ENCODE peak calls at places on chromosomes 5 and 9, in nine cellular contexts. J is GM23248, H is PC-9, T is K562, U is neural progenitor cell, N is mesenchymal stem cell, E is IMR-90, W is fibroblast of lung, Z is OCI-LY7. V is an unnamed sample. For H3K36me3, the result is how much of the 10 kb centered on the place peaks cover.

GRCh38 chr5:74364507-74364906 is 276.0 kb downstream of the ENC1 start:
- DNase-seq in J (no peak), H (no peak), T (no peak), U (no peak), N (no peak), E (no peak), W (no peak), Z (no peak), V (no peak)

GRCh38 chr5:135073771-135074345 is 39.8 kb upstream of the PITX1 start:
- DNase-seq in J (peak), H (no peak), T (no peak), U (no peak), N (peak), E (peak), W (peak), Z (no peak), V (no peak)

GRCh38 chr5:42403236-42403635 is 20.0 kb upstream of the GHR start:
- DNase-seq in J (no peak), H (no peak), T (no peak), U (no peak), N (no peak), E (no peak), W (no peak), Z (no peak), V (no peak)

GRCh38 chr5:87400305-87400899 is 12.3 kb downstream of the CCNH start:
- DNase-seq in J (peak), H (no peak), T (peak), U (peak), N (peak), E (peak), W (peak), Z (peak), V (no peak)

GRCh38 chr5:1934801-1935429 is 52.2 kb upstream of the IRX4 start:
- DNase-seq in J (no peak), H (no peak), T (no peak), U (no peak), N (no peak), E (no peak), W (no peak), Z (no peak), V (no peak)

GRCh38 chr5:147361441-147362175 is 126.8 kb downstream of the STK32A start:
- DNase-seq in J (no peak), H (no peak), T (no peak), U (no peak), N (no peak), E (no peak), W (no peak), Z (no peak), V (no peak)

GRCh38 chr9:121651295-121652036 is at the start of gene DAB2IP:
- DNase-seq in J (peak), H (peak), T (no peak), U (peak), N (peak), E (peak), W (peak), Z (no peak), V (peak)

GRCh38 chr9:85421641-85422040 is 320.1 kb downstream of the AGTPBP1 start:
- DNase-seq in J (peak), H (no peak), T (no peak), U (no peak), N (peak), E (no peak), W (peak), Z (no peak), V (no peak)

GRCh38 chr5:176737746-176738699 is 72.3 kb upstream of the UNC5A start:
- DNase-seq in J (no peak), H (no peak), T (no peak), U (no peak), N (no peak), E (no peak), W (no peak), Z (no peak), V (no peak)

GRCh38 chr9:137266589-137267453 is 10.7 kb upstream of the TOR4A start:
- DNase-seq in J (no peak), H (no peak), T (no peak), U (no peak), N (no peak), E (no peak), W (no peak), Z (no peak), V (no peak)

GRCh38 chr9:137267933-137268355 is 9.6 kb upstream of the TOR4A start:
- DNase-seq in J (no peak), H (no peak), T (no peak), U (no peak), N (peak), E (peak), W (no peak), Z (peak), V (no peak)

GRCh38 chr9:137270929-137271695 is 6.4 kb upstream of the TOR4A start:
- DNase-seq in J (no peak), H (no peak), T (no peak), U (no peak), N (no peak), E (no peak), W (no peak), Z (no peak), V (peak)

GRCh38 chr9:137269231-137269772 is 8.2 kb upstream of the TOR4A start:
- DNase-seq in J (no peak), H (no peak), T (no peak), U (no peak), N (peak), E (peak), W (no peak), Z (peak), V (no peak)

GRCh38 chr9:137268538-137269201 is 8.9 kb upstream of the TOR4A start:
- DNase-seq in J (no peak), H (no peak), T (peak), U (no peak), N (peak), E (no peak), W (no peak), Z (peak), V (no peak)
- H3K36me3 ChIP-seq in J (under half), H (under half), T (half or more), U (under half), N (half or more), E (half or more), W (under half), Z (half or more), V (half or more)

GRCh38 chr5:6703791-6704190 is 9.4 kb upstream of the TENT4A start:
- DNase-seq in J (peak), H (no peak), T (no peak), U (no peak), N (peak), E (peak), W (peak), Z (no peak), V (no peak)

GRCh38 chr5:6702633-6703032 is 10.6 kb upstream of the TENT4A start:
- DNase-seq in J (no peak), H (no peak), T (no peak), U (no peak), N (no peak), E (no peak), W (no peak), Z (no peak), V (no peak)

GRCh38 chr5:6705959-6706358 is 7.3 kb upstream of the TENT4A start:
- DNase-seq in J (no peak), H (no peak), T (no peak), U (no peak), N (no peak), E (no peak), W (no peak), Z (no peak), V (no peak)

GRCh38 chr5:6705088-6705487 is 8.1 kb upstream of the TENT4A start:
- DNase-seq in J (no peak), H (no peak), T (no peak), U (no peak), N (peak), E (no peak), W (peak), Z (no peak), V (no peak)

DNA sequence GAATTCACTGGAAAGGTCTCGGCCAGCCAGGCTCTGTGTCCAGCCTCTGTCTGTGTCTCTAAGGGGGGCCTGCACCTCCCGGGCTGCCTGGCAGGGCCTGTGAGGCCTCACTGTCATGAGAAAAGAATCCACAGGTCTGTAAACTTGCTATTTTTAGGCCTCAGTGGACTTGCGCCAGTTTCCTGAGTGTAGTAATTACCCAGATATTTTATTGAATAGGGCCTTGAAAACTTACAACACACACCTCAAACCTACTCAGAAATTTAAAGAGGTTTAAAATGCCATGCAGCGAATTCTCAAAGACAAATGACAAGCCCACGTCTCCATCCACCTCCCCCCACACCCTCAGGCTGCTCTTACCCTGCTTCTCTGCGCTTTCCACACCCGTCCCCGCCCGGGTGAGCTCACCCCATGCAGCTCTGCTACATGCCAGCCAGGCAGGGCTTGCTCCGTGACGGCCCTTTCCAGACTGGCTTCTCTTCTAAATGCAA is 8.8 kb upstream of the TENT4A start:
- DNase-seq in J (peak), H (peak), T (no peak), U (no peak), N (peak), E (peak), W (peak), Z (no peak), V (no peak)
- H2AFZ ChIP-seq in J (peak), H (peak), T (no peak), U (no peak), N (no peak), E (peak), W (peak), Z (no peak), V (no peak)

GRCh38 chr5:131619102-131619501 is 15.9 kb downstream of the RAPGEF6 start:
- DNase-seq in J (no peak), H (no peak), T (no peak), U (no peak), N (no peak), E (no peak), W (no peak), Z (no peak), V (no peak)
- H3K36me3 ChIP-seq in J (under half), H (under half), T (under half), U (under half), N (under half), E (under half), W (under half), Z (half or more), V (under half)

GRCh38 chr9:110130791-110131416 is 77.1 kb downstream of the C9orf152 start:
- DNase-seq in J (no peak), H (peak), T (no peak), U (no peak), N (no peak), E (no peak), W (no peak), Z (no peak), V (no peak)
- H2AFZ ChIP-seq in J (no peak), H (no peak), T (no peak), U (no peak), N (no peak), E (no peak), W (no peak), Z (no peak), V (no peak)

DNA sequence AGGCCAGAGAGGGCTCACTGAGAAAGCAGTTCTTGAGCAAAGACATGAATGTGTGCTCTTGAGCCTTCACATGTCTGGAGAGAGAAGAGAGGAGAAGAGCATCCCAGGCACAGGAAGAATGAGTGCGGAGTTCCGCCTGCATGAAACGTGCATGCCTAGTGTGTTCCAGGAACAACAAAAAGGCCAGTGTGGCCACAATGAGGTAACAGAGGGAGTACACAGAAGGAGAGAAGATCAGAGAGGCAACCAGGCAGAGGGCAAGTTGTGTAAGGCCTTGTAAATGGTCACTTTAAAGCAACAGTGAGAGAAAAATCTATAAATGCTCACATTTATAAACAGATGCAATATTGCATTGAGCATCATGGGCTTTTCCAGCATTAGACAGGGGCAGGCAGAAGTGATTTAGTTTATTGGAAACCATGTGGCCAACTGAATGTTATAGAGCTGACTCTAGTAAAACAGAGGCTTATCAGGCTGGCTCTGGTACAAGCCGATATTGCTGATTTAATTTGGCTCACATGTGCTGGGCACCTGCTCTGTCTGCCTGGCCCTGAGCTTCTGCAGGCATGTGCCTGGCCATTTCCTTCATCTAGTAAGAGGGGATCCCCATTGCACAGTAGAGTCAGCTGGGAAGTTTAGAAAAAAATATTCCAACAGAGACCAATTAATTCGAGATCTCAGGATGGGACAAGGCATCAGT is 185.3 kb downstream of the SAXO1 start:
- DNase-seq in J (no peak), H (no peak), T (no peak), U (no peak), N (no peak), E (no peak), W (no peak), Z (no peak), V (no peak)
- H3K36me3 ChIP-seq in J (half or more), H (under half), T (under half), U (under half), N (half or more), E (under half), W (under half), Z (under half), V (under half)

GRCh38 chr9:2346277-2346913 is 275.2 kb upstream of the VLDLR start:
- DNase-seq in J (no peak), H (no peak), T (no peak), U (no peak), N (no peak), E (no peak), W (no peak), Z (no peak), V (no peak)

GRCh38 chr9:2344436-2344835 is 277.2 kb upstream of the VLDLR start:
- DNase-seq in J (no peak), H (no peak), T (no peak), U (no peak), N (no peak), E (no peak), W (peak), Z (no peak), V (no peak)

GRCh38 chr9:2345013-2345412 is 276.6 kb upstream of the VLDLR start:
- DNase-seq in J (no peak), H (no peak), T (no peak), U (no peak), N (no peak), E (no peak), W (no peak), Z (no peak), V (no peak)

GRCh38 chr9:2341956-2342355 is 279.6 kb upstream of the VLDLR start:
- DNase-seq in J (no peak), H (no peak), T (no peak), U (no peak), N (no peak), E (no peak), W (no peak), Z (no peak), V (no peak)

GRCh38 chr9:2343756-2344155 is 277.8 kb upstream of the VLDLR start:
- DNase-seq in J (no peak), H (no peak), T (no peak), U (no peak), N (no peak), E (no peak), W (no peak), Z (no peak), V (no peak)
- H2AFZ ChIP-seq in J (no peak), H (no peak), T (no peak), U (no peak), N (no peak), E (no peak), W (no peak), Z (no peak), V (no peak)

DNA sequence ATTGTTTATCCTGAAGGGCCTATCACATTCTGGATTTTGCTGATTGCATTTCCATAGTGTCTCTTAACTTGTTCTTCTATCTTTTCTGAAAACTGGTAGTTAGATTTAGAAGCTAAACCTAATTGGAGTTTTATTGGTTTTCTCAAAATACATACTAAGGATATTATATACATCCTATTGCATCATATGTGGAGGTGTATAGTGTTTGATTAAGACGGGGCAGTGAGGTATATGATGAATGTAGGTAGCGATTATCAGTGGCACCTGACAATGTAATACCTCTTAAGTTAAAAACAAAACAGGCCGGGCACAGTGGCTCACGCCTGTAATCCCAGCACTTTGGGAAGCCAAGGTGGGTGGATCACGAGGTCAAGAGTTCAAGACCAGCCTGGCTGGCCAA is 35.0 kb downstream of the TGFBR1 start:
- DNase-seq in J (no peak), H (no peak), T (no peak), U (no peak), N (no peak), E (no peak), W (no peak), Z (no peak), V (no peak)
- H3K36me3 ChIP-seq in J (half or more), H (under half), T (half or more), U (under half), N (half or more), E (under half), W (under half), Z (half or more), V (under half)

DNA sequence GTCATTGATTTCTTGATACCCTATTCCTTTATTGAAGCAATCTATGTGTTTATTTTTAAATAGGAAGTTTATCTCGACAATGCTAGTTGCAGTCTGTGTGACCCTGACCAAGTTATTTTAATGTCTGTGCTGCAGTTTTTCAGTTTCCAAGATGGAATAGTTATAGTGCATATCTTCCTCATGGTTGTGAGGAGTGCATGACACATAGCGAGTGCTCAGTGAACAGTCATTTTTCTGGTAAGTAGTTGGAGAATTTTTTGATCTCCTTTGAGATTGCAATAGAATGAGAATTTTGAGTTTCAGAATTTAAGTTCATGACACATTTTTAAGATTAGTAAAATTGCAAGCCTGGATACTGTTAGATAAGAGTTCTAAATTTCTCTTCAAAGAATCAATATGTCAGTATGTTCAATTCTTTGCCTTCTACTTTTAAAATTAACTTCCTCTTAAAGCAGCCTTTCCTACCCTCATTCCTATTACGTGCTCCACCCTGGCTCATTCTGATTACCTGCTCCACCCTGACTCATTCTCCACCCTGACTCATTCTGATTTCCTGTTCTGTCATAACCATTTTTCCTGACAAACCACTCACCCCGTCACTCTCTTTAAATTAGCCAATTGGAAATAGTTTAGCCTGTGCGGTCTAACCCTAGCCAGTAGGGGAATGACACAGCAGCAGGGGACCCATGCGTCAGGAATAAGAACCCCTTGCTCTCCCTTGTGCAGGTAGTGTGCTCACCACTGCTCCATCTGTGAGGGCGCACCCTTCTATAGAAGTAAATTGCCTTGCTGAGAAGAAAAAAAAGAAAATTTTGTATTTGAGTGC is 30.7 kb downstream of the SPIN1 start:
- DNase-seq in J (peak), H (no peak), T (no peak), U (no peak), N (no peak), E (no peak), W (peak), Z (no peak), V (no peak)
- H2AFZ ChIP-seq in J (no peak), H (no peak), T (no peak), U (no peak), N (no peak), E (no peak), W (no peak), Z (no peak), V (no peak)

GRCh38 chr5:160042674-160043073 is 33.7 kb downstream of the TTC1 start:
- DNase-seq in J (no peak), H (no peak), T (no peak), U (no peak), N (no peak), E (no peak), W (no peak), Z (no peak), V (no peak)

GRCh38 chr5:160047362-160047761 is 38.4 kb downstream of the TTC1 start:
- DNase-seq in J (no peak), H (no peak), T (no peak), U (no peak), N (no peak), E (no peak), W (no peak), Z (no peak), V (no peak)

GRCh38 chr5:160049099-160049498 is 40.2 kb downstream of the TTC1 start:
- DNase-seq in J (no peak), H (no peak), T (no peak), U (no peak), N (no peak), E (no peak), W (no peak), Z (no peak), V (no peak)

GRCh38 chr5:160048131-160048530 is 39.2 kb downstream of the TTC1 start:
- DNase-seq in J (no peak), H (no peak), T (no peak), U (no peak), N (no peak), E (no peak), W (no peak), Z (no peak), V (no peak)

DNA sequence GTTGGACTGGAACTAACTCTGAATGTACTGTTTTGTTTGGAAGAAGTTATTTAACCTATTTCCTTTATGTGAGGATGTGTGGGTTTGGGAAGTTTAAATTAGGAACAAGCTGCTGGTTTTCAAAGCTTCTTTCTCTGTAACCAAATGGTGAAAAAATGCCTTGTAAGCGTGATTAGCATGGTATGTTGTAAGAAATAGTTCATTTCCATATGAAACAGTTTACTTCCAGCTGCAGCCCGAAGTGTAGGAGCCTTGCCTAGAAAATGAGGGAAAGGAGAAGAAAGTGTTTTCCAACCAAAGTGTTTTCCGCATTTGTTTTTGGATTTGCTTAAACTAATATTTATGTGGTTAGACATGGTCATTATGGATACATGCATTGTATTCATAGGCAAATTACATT is 36.1 kb downstream of the TTC1 start:
- DNase-seq in J (no peak), H (no peak), T (no peak), U (no peak), N (no peak), E (no peak), W (peak), Z (no peak), V (no peak)
- H3K36me3 ChIP-seq in J (under half), H (under half), T (under half), U (under half), N (under half), E (under half), W (under half), Z (under half), V (half or more)

V was measured in DND-41.